ENCODE peak calls at places on chromosome 2, in six cellular contexts. I is astrocyte of the spinal cord, O is endothelial cell, T is neural progenitor cell, W is cardiac fibroblast, S is SK-N-SH. H is an unnamed sample.

GRCh38 chr2:7437122-7437521 is 519.9 kb downstream of the RNF144A start:
- DNase-seq in I (no peak), O (no peak), T (no peak), W (no peak), S (no peak), H (no peak)

GRCh38 chr2:207630491-207630890 is 5.3 kb upstream of the METTL21A start:
- DNase-seq in I (no peak), O (no peak), T (no peak), W (no peak), S (no peak), H (no peak)

GRCh38 chr2:97742381-97742847 is 29.0 kb downstream of the ZAP70 start:
- DNase-seq in I (no peak), O (no peak), T (no peak), W (peak), S (no peak), H (no peak)

GRCh38 chr2:215356948-215357461 is 45.1 kb downstream of the ATIC start:
- DNase-seq in I (peak), O (no peak), T (no peak), W (peak), S (no peak), H (no peak)

GRCh38 chr2:120108049-120108448 is 95.2 kb downstream of the EPB41L5 start:
- DNase-seq in I (peak), O (no peak), T (no peak), W (peak), S (peak), H (no peak)

GRCh38 chr2:8310557-8311455 is 371.1 kb upstream of the ID2 start:
- DNase-seq in I (no peak), O (no peak), T (no peak), W (no peak), S (no peak), H (peak)

GRCh38 chr2:237350597-237350996 is 63.4 kb downstream of the COL6A3 start:
- DNase-seq in I (no peak), O (no peak), T (no peak), W (no peak), S (no peak), H (no peak)

GRCh38 chr2:127064642-127065250 is 42.2 kb downstream of the BIN1 start:
- DNase-seq in I (peak), O (peak), T (peak), W (peak), S (peak), H (peak)

GRCh38 chr2:53767405-53768232 is at the start of gene CHAC2:
- DNase-seq in I (peak), O (peak), T (peak), W (peak), S (peak), H (peak)

GRCh38 chr2:12071343-12071742 is 324.9 kb downstream of the LPIN1 start:
- DNase-seq in I (no peak), O (no peak), T (no peak), W (no peak), S (no peak), H (no peak)

GRCh38 chr2:160406591-160407392 is 86.8 kb downstream of the RBMS1 start:
- DNase-seq in I (peak), O (peak), T (peak), W (peak), S (peak), H (no peak)

GRCh38 chr2:230849633-230850357 is 14.9 kb upstream of the ITM2C start:
- DNase-seq in I (no peak), O (peak), T (peak), W (peak), S (no peak), H (no peak)

GRCh38 chr2:219592721-219593120 is 4.9 kb upstream of the STK11IP start:
- DNase-seq in I (no peak), O (no peak), T (no peak), W (no peak), S (no peak), H (no peak)

GRCh38 chr2:70089946-70090523 is 2.8 kb downstream of the PCBP1 start:
- DNase-seq in I (no peak), O (no peak), T (peak), W (peak), S (no peak), H (no peak)

GRCh38 chr2:218570850-218571249 is 2.2 kb downstream of the CNOT9 start:
- DNase-seq in I (peak), O (no peak), T (no peak), W (peak), S (no peak), H (no peak)

GRCh38 chr2:140392824-140393223 is 1612.6 kb upstream of the NXPH2 start:
- DNase-seq in I (no peak), O (no peak), T (no peak), W (peak), S (no peak), H (no peak)

GRCh38 chr2:119678021-119678656 is 862 bp upstream of the TMEM177 start:
- DNase-seq in I (no peak), O (no peak), T (no peak), W (no peak), S (peak), H (no peak)

GRCh38 chr2:205411558-205411957 is 270.7 kb upstream of the NRP2 start:
- DNase-seq in I (no peak), O (no peak), T (no peak), W (no peak), S (no peak), H (no peak)

GRCh38 chr2:22901471-22901870 is 483.5 kb upstream of the KLHL29 start:
- DNase-seq in I (no peak), O (no peak), T (no peak), W (no peak), S (no peak), H (no peak)

GRCh38 chr2:95799490-95799889 is 192.1 kb downstream of the ANKRD36C start:
- DNase-seq in I (no peak), O (no peak), T (no peak), W (no peak), S (peak), H (no peak)

GRCh38 chr2:202278036-202278760 is 12.6 kb downstream of the NOP58 start:
- DNase-seq in I (peak), O (no peak), T (no peak), W (peak), S (no peak), H (no peak)

GRCh38 chr2:127609031-127609751 is 36.8 kb upstream of the GPR17 start:
- DNase-seq in I (no peak), O (no peak), T (no peak), W (no peak), S (no peak), H (peak)

GRCh38 chr2:31414601-31415241 is at the start of gene XDH:
- DNase-seq in I (no peak), O (no peak), T (no peak), W (no peak), S (no peak), H (no peak)

GRCh38 chr2:501667-502066 is 175.5 kb downstream of the TMEM18 start:
- DNase-seq in I (no peak), O (no peak), T (no peak), W (no peak), S (no peak), H (no peak)

GRCh38 chr2:172972005-172972619 is 103.5 kb upstream of the MAP3K20 start:
- DNase-seq in I (peak), O (peak), T (peak), W (peak), S (peak), H (no peak)

GRCh38 chr2:14816069-14816738 is 183.7 kb downstream of the LRATD1 start:
- DNase-seq in I (no peak), O (no peak), T (no peak), W (no peak), S (no peak), H (no peak)

GRCh38 chr2:55224761-55225261 is 7.3 kb downstream of the CLHC1 start:
- DNase-seq in I (no peak), O (peak), T (peak), W (no peak), S (peak), H (no peak)

GRCh38 chr2:55026202-55026601 is 24.0 kb downstream of the RTN4 start:
- DNase-seq in I (no peak), O (no peak), T (no peak), W (peak), S (no peak), H (no peak)

GRCh38 chr2:120864981-120865380 is 129.3 kb downstream of the GLI2 start:
- DNase-seq in I (peak), O (no peak), T (no peak), W (no peak), S (no peak), H (no peak)

GRCh38 chr2:12469053-12469625 is 247.6 kb upstream of the TRIB2 start:
- DNase-seq in I (peak), O (no peak), T (no peak), W (no peak), S (no peak), H (no peak)

GRCh38 chr2:134446431-134447091 is 192.7 kb downstream of the MGAT5 start:
- DNase-seq in I (peak), O (no peak), T (no peak), W (peak), S (no peak), H (no peak)

GRCh38 chr2:25280066-25280687 is 61.5 kb downstream of the DNMT3A start:
- DNase-seq in I (no peak), O (no peak), T (no peak), W (no peak), S (no peak), H (no peak)
- TF ChIP-seq CTCF in I (no peak), O (no peak), T (no peak), W (no peak), S (no peak), H (no peak)

GRCh38 chr2:227774895-227775842 is 29.5 kb downstream of the SCYGR8 start:
- DNase-seq in I (no peak), O (no peak), T (no peak), W (no peak), S (no peak), H (peak)

GRCh38 chr2:227772932-227773331 is 27.2 kb downstream of the SCYGR8 start:
- DNase-seq in I (no peak), O (no peak), T (no peak), W (no peak), S (no peak), H (no peak)

GRCh38 chr2:227772197-227772661 is 26.5 kb downstream of the SCYGR8 start:
- DNase-seq in I (peak), O (no peak), T (no peak), W (no peak), S (no peak), H (no peak)

DNA sequence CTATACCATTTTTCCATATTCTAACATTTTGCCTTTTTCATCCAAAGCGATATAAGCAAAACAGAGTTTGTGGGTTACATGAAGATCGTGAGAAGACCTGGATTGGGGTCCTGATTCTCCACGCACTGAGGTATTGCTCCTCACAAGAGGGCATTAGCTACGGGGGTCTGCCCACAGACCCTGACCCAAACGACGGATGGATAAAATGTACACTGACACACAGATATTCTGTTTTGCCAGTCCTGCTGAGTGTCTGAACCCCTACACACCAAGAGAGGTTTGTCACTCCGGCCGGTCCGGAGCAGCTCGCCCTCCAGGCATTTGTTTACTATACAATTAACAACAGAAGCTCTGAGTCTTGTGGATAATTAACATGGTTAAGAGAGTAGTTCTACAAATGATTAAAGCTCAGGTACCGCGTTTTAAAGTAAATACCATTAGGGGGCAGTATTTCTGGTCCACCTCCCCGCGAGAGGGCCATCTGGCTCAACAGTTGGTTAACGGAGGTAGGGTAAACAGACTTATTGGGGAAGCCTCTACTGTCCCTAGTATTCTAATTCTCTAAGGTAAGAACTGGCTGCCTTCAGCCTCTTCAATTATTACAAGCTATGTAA is 28.4 kb downstream of the SCYGR8 start:
- DNase-seq in I (no peak), O (no peak), T (peak), W (no peak), S (peak), H (peak)
- TF ChIP-seq CTCF in I (no peak), O (peak), T (peak), W (peak), S (peak), H (no peak)

GRCh38 chr2:148922776-148923175 is 47.7 kb downstream of the KIF5C start:
- DNase-seq in I (no peak), O (no peak), T (no peak), W (no peak), S (no peak), H (no peak)

GRCh38 chr2:148927010-148927409 is 52.0 kb downstream of the KIF5C start:
- DNase-seq in I (no peak), O (no peak), T (no peak), W (no peak), S (no peak), H (no peak)

GRCh38 chr2:148930046-148930775 is 55.2 kb downstream of the KIF5C start:
- DNase-seq in I (no peak), O (no peak), T (peak), W (peak), S (no peak), H (no peak)

GRCh38 chr2:148928395-148928794 is 53.4 kb downstream of the KIF5C start:
- DNase-seq in I (no peak), O (no peak), T (no peak), W (no peak), S (no peak), H (no peak)

GRCh38 chr2:148926291-148926961 is 51.4 kb downstream of the KIF5C start:
- DNase-seq in I (peak), O (peak), T (peak), W (peak), S (peak), H (no peak)
- TF ChIP-seq CTCF in I (peak), O (no peak), T (peak), W (peak), S (peak), H (peak)

GRCh38 chr2:227379095-227379494 is at the start of gene TM4SF20:
- DNase-seq in I (no peak), O (no peak), T (no peak), W (no peak), S (no peak), H (no peak)

GRCh38 chr2:227376911-227377396 is 2.2 kb downstream of the TM4SF20 start:
- DNase-seq in I (no peak), O (no peak), T (no peak), W (peak), S (no peak), H (no peak)

GRCh38 chr2:227378371-227378782 is 729 bp downstream of the TM4SF20 start:
- DNase-seq in I (no peak), O (no peak), T (no peak), W (peak), S (no peak), H (no peak)

GRCh38 chr2:227374158-227374557 is 4.9 kb downstream of the TM4SF20 start:
- DNase-seq in I (peak), O (no peak), T (no peak), W (peak), S (no peak), H (no peak)

GRCh38 chr2:227377461-227378351 is 1.4 kb downstream of the TM4SF20 start:
- DNase-seq in I (no peak), O (no peak), T (no peak), W (no peak), S (no peak), H (no peak)
- TF ChIP-seq CTCF in I (no peak), O (no peak), T (no peak), W (peak), S (peak), H (no peak)

DNA sequence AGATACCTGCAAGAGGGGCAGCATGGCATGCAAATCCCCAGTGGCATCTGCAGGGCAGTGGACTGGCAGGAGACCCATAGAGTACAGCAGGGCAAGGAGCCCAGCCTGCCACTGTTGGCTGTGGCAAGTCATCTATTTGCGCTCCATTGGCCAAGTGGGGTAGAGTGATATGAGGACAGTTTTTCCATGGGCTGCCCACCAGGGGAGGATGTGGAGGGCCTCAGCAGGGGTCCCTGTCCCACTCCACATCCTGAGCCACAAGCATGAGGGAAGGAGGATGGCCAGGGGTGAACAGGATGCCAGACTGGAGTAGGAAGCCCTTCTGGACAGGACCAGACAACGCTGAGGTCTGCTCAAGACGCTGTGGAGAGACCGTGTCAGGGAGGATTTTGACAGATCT is 50.9 kb upstream of the OTOF start:
- DNase-seq in I (no peak), O (no peak), T (no peak), W (no peak), S (no peak), H (no peak)
- TF ChIP-seq CTCF in I (no peak), O (no peak), T (no peak), W (no peak), S (no peak), H (no peak)

DNA sequence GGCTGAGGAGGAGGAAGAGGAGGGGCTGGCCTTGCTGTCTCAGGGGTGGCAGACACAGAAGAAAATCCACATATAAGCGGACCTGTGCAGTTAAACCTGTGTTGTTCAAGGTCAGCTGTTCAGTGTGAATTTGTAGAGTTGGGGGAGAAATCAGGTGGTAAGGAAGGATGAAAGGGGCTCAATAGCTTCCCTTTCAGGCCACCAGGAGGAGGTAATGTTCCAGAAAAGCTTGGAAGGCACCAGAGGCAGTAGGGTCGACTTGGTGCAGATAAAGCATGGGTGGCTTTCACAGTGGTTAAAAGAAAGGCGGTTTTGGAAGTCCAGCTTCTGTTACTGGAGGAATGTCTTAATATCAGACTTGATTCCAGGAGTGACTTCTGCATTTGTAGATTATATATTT is 167.4 kb downstream of the THSD7B start:
- DNase-seq in I (no peak), O (peak), T (peak), W (peak), S (peak), H (no peak)
- TF ChIP-seq CTCF in I (peak), O (peak), T (peak), W (peak), S (peak), H (peak)

GRCh38 chr2:177212106-177212894 is at the start of gene HNRNPA3:
- DNase-seq in I (peak), O (peak), T (peak), W (peak), S (peak), H (peak)
- TF ChIP-seq CTCF in I (peak), O (no peak), T (peak), W (no peak), S (peak), H (peak)

DNA sequence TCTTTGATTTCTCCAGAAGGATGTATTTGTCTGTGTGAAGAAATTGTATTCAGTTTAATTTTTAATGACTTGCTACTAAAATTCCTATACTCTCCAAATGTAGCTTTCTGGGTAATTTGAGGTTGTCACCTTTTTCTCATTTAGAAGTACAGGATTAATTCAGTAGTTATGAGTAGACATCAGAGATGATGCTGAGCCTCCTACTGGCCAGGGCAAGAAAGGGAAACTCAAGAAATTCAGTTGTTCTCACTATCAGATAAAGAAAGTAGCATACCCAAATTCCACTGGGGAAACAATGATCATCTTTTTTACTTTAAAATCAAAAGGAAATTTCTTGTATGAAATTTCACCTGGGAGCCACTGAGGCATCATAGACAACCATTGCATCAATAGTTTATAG is 199.4 kb downstream of the SATB2 start:
- DNase-seq in I (no peak), O (no peak), T (no peak), W (peak), S (no peak), H (no peak)
- TF ChIP-seq CTCF in I (peak), O (no peak), T (peak), W (peak), S (peak), H (no peak)

H was measured in osteocyte.